ENCODE peak calls at places on chromosomes 11 and 22, in nine cellular contexts. E, I, B, K, G, M, X, S and C are unnamed samples.

GRCh38 chr11:91081440-91082088 is 858.7 kb upstream of the CHORDC1 start:
- DNase-seq in E (no peak), I (peak; percentile 31), B (peak; percentile 33), K (no peak), G (peak; percentile 34), M (no peak), X (peak; percentile 24), S (no peak), C (no peak)

GRCh38 chr11:12448131-12448939 is 71.0 kb downstream of the PARVA start:
- DNase-seq in E (no peak), I (no peak), B (no peak), K (no peak), G (no peak), M (no peak), X (no peak), S (no peak), C (no peak)

GRCh38 chr11:47577460-47578041 is 1.2 kb downstream of the KBTBD4 start:
- DNase-seq in E (peak; percentile 62), I (no peak), B (no peak), K (no peak), G (no peak), M (no peak), X (no peak), S (no peak), C (no peak)

GRCh38 chr11:126477526-126478275 is 122.2 kb downstream of the ST3GAL4 start:
- DNase-seq in E (no peak), I (no peak), B (no peak), K (no peak), G (no peak), M (no peak), X (no peak), S (no peak), C (no peak)

GRCh38 chr22:22578702-22579424 is 19.8 kb upstream of the PRAME start:
- DNase-seq in E (no peak), I (peak; percentile 39), B (peak; percentile 35), K (no peak), G (peak; percentile 51), M (no peak), X (no peak), S (no peak), C (no peak)

GRCh38 chr11:129308241-129308865 is 67.3 kb upstream of the BARX2 start:
- DNase-seq in E (no peak), I (no peak), B (no peak), K (no peak), G (no peak), M (no peak), X (no peak), S (no peak), C (no peak)

GRCh38 chr22:19478086-19478392 is 954 bp downstream of the UFD1 start:
- DNase-seq in E (no peak), I (no peak), B (no peak), K (no peak), G (no peak), M (no peak), X (no peak), S (no peak), C (peak; percentile 60)

GRCh38 chr22:44266811-44267760 is 45.7 kb downstream of the SHISAL1 start:
- DNase-seq in E (peak; percentile 59), I (no peak), B (no peak), K (no peak), G (no peak), M (peak; percentile 29), X (no peak), S (no peak), C (no peak)

GRCh38 chr11:72807021-72807693 is 7.1 kb upstream of the ATG16L2 start:
- DNase-seq in E (no peak), I (peak; percentile 46), B (no peak), K (no peak), G (no peak), M (no peak), X (no peak), S (no peak), C (no peak)

GRCh38 chr11:67267188-67268035 is 1.1 kb downstream of the GRK2 start:
- DNase-seq in E (peak; percentile 89), I (no peak), B (no peak), K (peak; percentile 87), G (no peak), M (peak; percentile 58), X (peak; percentile 64), S (peak; percentile 76), C (peak; percentile 47)

GRCh38 chr11:296976-297665 is 2.2 kb downstream of the IFITM5 start:
- DNase-seq in E (peak; percentile 71), I (no peak), B (no peak), K (no peak), G (no peak), M (no peak), X (no peak), S (no peak), C (no peak)

GRCh38 chr22:36156515-36157419 is 3.8 kb downstream of the APOL3 start:
- DNase-seq in E (peak; percentile 84), I (peak; percentile 77), B (peak; percentile 94), K (peak; percentile 76), G (peak; percentile 91), M (peak; percentile 66), X (peak; percentile 72), S (peak; percentile 68), C (peak; percentile 76)

DNA sequence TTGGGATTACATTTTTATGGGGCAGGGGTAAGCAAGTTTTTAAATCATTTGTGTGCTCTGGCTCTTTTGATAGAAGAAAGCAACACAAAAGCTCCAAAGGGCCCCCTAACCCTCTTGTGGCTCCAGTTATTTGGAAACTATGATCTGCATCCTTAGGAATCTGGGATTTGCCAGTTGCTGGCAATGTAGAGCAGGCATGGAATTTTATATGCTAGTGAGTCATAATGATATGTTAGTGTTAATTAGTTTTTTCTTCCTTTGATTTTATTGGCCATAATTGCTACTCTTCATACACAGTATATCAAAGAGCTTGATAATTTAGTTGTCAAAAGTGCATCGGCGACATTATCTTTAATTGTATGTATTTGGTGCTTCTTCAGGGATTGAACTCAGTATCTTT is 10.1 kb downstream of the RAG1 start:
- DNase-seq in E (no peak), I (peak; percentile 14), B (no peak), K (no peak), G (no peak), M (no peak), X (no peak), S (no peak), C (no peak)
- TF ChIP-seq POLR2A in E (no peak), I (no peak), B (no peak), K (no peak), G (no peak), M (no peak), X (no peak), S (no peak), C (no peak)

DNA sequence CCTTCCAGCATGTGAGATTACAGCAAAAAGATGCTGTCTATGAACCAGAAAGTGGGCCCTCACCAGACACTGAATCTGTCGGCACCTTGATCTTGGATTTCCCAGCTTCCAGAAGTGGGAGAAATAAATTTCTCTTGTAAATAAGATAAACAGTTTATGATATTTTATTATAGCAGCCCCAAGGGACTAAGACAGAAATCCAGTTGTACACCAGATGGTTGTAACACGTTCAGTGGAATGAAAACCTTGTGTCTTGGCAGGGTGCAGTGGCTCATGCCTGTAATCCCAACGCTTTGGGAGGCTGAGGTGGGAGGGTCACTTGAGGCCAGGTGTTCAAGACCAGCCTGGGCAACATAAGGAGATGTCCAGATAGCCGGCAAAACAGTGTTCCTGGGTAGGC is 61.8 kb downstream of the MCHR1 start:
- DNase-seq in E (no peak), I (no peak), B (no peak), K (no peak), G (no peak), M (no peak), X (no peak), S (no peak), C (no peak)
- TF ChIP-seq POLR2A in E (no peak), I (no peak), B (no peak), K (no peak), G (no peak), M (no peak), X (no peak), S (no peak), C (no peak)

DNA sequence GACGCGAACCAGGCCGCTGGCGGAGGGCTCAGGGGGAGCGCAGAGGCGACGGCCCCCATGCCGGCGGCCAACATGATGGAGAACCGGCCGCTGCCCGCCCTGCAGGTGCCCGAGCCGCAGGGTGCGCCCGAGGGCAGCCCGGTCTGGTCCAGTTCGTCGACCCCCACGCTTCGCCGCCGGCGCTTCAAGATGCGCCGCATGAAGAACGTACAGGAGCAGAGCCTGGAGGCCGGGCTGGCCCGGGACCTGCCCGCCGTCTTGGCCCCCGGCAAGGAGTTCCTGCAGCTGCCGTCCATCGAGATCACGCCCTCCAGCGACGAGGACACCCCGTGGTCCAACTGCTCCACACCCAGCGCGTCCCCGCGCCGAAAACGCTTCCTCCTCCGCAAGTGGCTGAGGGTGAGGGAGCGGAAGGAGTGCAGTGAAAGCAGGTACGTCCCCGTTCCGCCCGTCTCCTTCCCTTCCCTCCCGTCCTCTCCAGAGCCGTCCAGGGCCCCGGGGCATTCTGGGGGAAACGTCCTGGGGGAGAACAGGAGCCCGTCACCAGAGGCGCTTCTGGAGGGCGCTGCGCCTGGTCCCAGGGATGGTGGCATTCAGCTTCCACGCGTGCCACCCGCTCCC is 777 bp downstream of the GRAMD1B start:
- DNase-seq in E (peak; percentile 95), I (peak; percentile 51), B (peak; percentile 80), K (peak; percentile 72), G (peak; percentile 62), M (peak; percentile 19), X (peak; percentile 61), S (peak; percentile 52), C (no peak)
- TF ChIP-seq POLR2A in E (no peak), I (no peak), B (peak; percentile 48), K (peak; percentile 30), G (no peak), M (no peak), X (no peak), S (no peak), C (no peak)

GRCh38 chr11:43706631-43707030 is 26.1 kb downstream of the HSD17B12 start:
- DNase-seq in E (no peak), I (no peak), B (no peak), K (no peak), G (no peak), M (no peak), X (no peak), S (no peak), C (no peak)
- TF ChIP-seq POLR2A in E (no peak), I (no peak), B (no peak), K (no peak), G (no peak), M (no peak), X (no peak), S (no peak), C (no peak)